ENCODE peak calls at places on chromosome 14, in ten cellular contexts. One of them, this sample, is unnamed.

GRCh38 chr14:23829736-23830474 is 123.7 kb upstream of the DHRS4 start:
- DNase-seq in neural progenitor cell: no peak
- DNase-seq in Calu3: peak; percentile 63
- DNase-seq in aorta: peak; percentile 59
- DNase-seq in caudate nucleus: no peak
- DNase-seq in LoVo: peak; percentile 96
- DNase-seq in ecto neural progenitor cell: no peak
- DNase-seq in HFF-Myc: peak; percentile 89
- DNase-seq in GM19239: no peak
- DNase-seq in BE2C: no peak
- DNase-seq in this sample: no peak

GRCh38 chr14:52067873-52068740 is 752 bp downstream of the NID2 start:
- DNase-seq in BE2C: peak; percentile 42
- DNase-seq in LoVo: no peak
- DNase-seq in HFF-Myc: no peak
- DNase-seq in aorta: peak; percentile 53
- DNase-seq in GM19239: peak; percentile 12
- DNase-seq in Calu3: peak; percentile 14
- DNase-seq in neural progenitor cell: peak; percentile 65
- DNase-seq in caudate nucleus: no peak
- DNase-seq in ecto neural progenitor cell: peak; percentile 72
- DNase-seq in this sample: peak; percentile 10

GRCh38 chr14:74612346-74613021 is 447 bp upstream of the LTBP2 start:
- DNase-seq in Calu3: peak; percentile 93
- DNase-seq in GM19239: peak; percentile 71
- DNase-seq in HFF-Myc: no peak
- DNase-seq in BE2C: peak; percentile 88
- DNase-seq in caudate nucleus: peak; percentile 31
- DNase-seq in aorta: peak; percentile 89
- DNase-seq in ecto neural progenitor cell: peak; percentile 88
- DNase-seq in LoVo: peak; percentile 87
- DNase-seq in neural progenitor cell: peak; percentile 93
- DNase-seq in this sample: peak; percentile 63

GRCh38 chr14:104429291-104429861 is 150.2 kb upstream of the C14orf180 start:
- DNase-seq in neural progenitor cell: no peak
- DNase-seq in GM19239: no peak
- DNase-seq in HFF-Myc: no peak
- DNase-seq in aorta: no peak
- DNase-seq in ecto neural progenitor cell: peak; percentile 45
- DNase-seq in BE2C: peak; percentile 22
- DNase-seq in LoVo: no peak
- DNase-seq in caudate nucleus: no peak
- DNase-seq in Calu3: no peak
- DNase-seq in this sample: no peak

GRCh38 chr14:86639146-86639545 is 1109.2 kb downstream of the FLRT2 start:
- DNase-seq in neural progenitor cell: no peak
- DNase-seq in GM19239: no peak
- DNase-seq in HFF-Myc: no peak
- DNase-seq in caudate nucleus: no peak
- DNase-seq in aorta: no peak
- DNase-seq in Calu3: no peak
- DNase-seq in LoVo: no peak
- DNase-seq in BE2C: no peak
- DNase-seq in ecto neural progenitor cell: no peak
- DNase-seq in this sample: no peak

GRCh38 chr14:106879241-106879640 is 1352.9 kb downstream of the TMEM121 start:
- DNase-seq in ecto neural progenitor cell: no peak
- DNase-seq in neural progenitor cell: no peak
- DNase-seq in HFF-Myc: no peak
- DNase-seq in aorta: peak; percentile 53
- DNase-seq in caudate nucleus: no peak
- DNase-seq in LoVo: peak; percentile 56
- DNase-seq in Calu3: peak; percentile 88
- DNase-seq in BE2C: peak; percentile 68
- DNase-seq in GM19239: no peak
- DNase-seq in this sample: no peak

GRCh38 chr14:37869633-37870032 is 274.2 kb downstream of the TTC6 start:
- DNase-seq in aorta: no peak
- DNase-seq in GM19239: no peak
- DNase-seq in HFF-Myc: no peak
- DNase-seq in ecto neural progenitor cell: no peak
- DNase-seq in caudate nucleus: no peak
- DNase-seq in LoVo: no peak
- DNase-seq in BE2C: no peak
- DNase-seq in Calu3: no peak
- DNase-seq in neural progenitor cell: no peak
- DNase-seq in this sample: no peak

GRCh38 chr14:76564471-76565119 is 188.7 kb downstream of the ESRRB start:
- DNase-seq in Calu3: no peak
- DNase-seq in BE2C: peak; percentile 35
- DNase-seq in LoVo: no peak
- DNase-seq in neural progenitor cell: peak; percentile 20
- DNase-seq in HFF-Myc: no peak
- DNase-seq in ecto neural progenitor cell: no peak
- DNase-seq in caudate nucleus: no peak
- DNase-seq in aorta: no peak
- DNase-seq in GM19239: no peak
- DNase-seq in this sample: no peak

GRCh38 chr14:51644215-51644969 is 7.3 kb upstream of the FRMD6 start:
- DNase-seq in Calu3: no peak
- DNase-seq in aorta: no peak
- DNase-seq in caudate nucleus: no peak
- DNase-seq in HFF-Myc: no peak
- DNase-seq in GM19239: no peak
- DNase-seq in neural progenitor cell: no peak
- DNase-seq in BE2C: no peak
- DNase-seq in LoVo: no peak
- DNase-seq in ecto neural progenitor cell: no peak
- DNase-seq in this sample: no peak

GRCh38 chr14:93989939-93990338 is 7.2 kb upstream of the CCDC197 start:
- DNase-seq in neural progenitor cell: no peak
- DNase-seq in Calu3: no peak
- DNase-seq in HFF-Myc: no peak
- DNase-seq in GM19239: no peak
- DNase-seq in aorta: no peak
- DNase-seq in ecto neural progenitor cell: no peak
- DNase-seq in BE2C: no peak
- DNase-seq in LoVo: no peak
- DNase-seq in caudate nucleus: no peak
- DNase-seq in this sample: no peak

GRCh38 chr14:95514131-95515079 is 2.0 kb downstream of the SYNE3 start:
- DNase-seq in LoVo: no peak
- DNase-seq in aorta: peak; percentile 46
- DNase-seq in HFF-Myc: no peak
- DNase-seq in Calu3: no peak
- DNase-seq in neural progenitor cell: no peak
- DNase-seq in GM19239: no peak
- DNase-seq in BE2C: no peak
- DNase-seq in ecto neural progenitor cell: no peak
- DNase-seq in caudate nucleus: no peak
- DNase-seq in this sample: no peak

GRCh38 chr14:23548351-23549318 is 2.9 kb downstream of the ZFHX2 start:
- DNase-seq in BE2C: no peak
- DNase-seq in Calu3: no peak
- DNase-seq in neural progenitor cell: peak; percentile 37
- DNase-seq in caudate nucleus: no peak
- DNase-seq in aorta: no peak
- DNase-seq in LoVo: no peak
- DNase-seq in ecto neural progenitor cell: no peak
- DNase-seq in HFF-Myc: no peak
- DNase-seq in GM19239: no peak
- DNase-seq in this sample: no peak

GRCh38 chr14:93006484-93007128 is 83.7 kb downstream of the CHGA start:
- DNase-seq in neural progenitor cell: no peak
- DNase-seq in aorta: no peak
- DNase-seq in Calu3: no peak
- DNase-seq in LoVo: peak; percentile 42
- DNase-seq in caudate nucleus: no peak
- DNase-seq in HFF-Myc: no peak
- DNase-seq in GM19239: no peak
- DNase-seq in BE2C: no peak
- DNase-seq in ecto neural progenitor cell: no peak
- DNase-seq in this sample: no peak

GRCh38 chr14:62687818-62688217 is 357.4 kb downstream of the KCNH5 start:
- DNase-seq in Calu3: no peak
- DNase-seq in aorta: no peak
- DNase-seq in neural progenitor cell: no peak
- DNase-seq in GM19239: no peak
- DNase-seq in ecto neural progenitor cell: no peak
- DNase-seq in caudate nucleus: no peak
- DNase-seq in HFF-Myc: no peak
- DNase-seq in BE2C: no peak
- DNase-seq in LoVo: no peak
- DNase-seq in this sample: no peak

GRCh38 chr14:104640681-104641080 is 36.1 kb upstream of the TMEM179 start:
- DNase-seq in ecto neural progenitor cell: no peak
- DNase-seq in BE2C: no peak
- DNase-seq in GM19239: no peak
- DNase-seq in LoVo: no peak
- DNase-seq in aorta: no peak
- DNase-seq in caudate nucleus: no peak
- DNase-seq in Calu3: no peak
- DNase-seq in neural progenitor cell: no peak
- DNase-seq in HFF-Myc: no peak
- DNase-seq in this sample: no peak

GRCh38 chr14:58712357-58712756 is 74.6 kb downstream of the DACT1 start:
- DNase-seq in caudate nucleus: no peak
- DNase-seq in BE2C: peak; percentile 71
- DNase-seq in ecto neural progenitor cell: no peak
- DNase-seq in Calu3: no peak
- DNase-seq in aorta: no peak
- DNase-seq in GM19239: no peak
- DNase-seq in LoVo: no peak
- DNase-seq in HFF-Myc: no peak
- DNase-seq in neural progenitor cell: no peak
- DNase-seq in this sample: no peak

GRCh38 chr14:41350476-41350875 is 256.2 kb upstream of the LRFN5 start:
- DNase-seq in aorta: no peak
- DNase-seq in LoVo: no peak
- DNase-seq in neural progenitor cell: no peak
- DNase-seq in Calu3: no peak
- DNase-seq in GM19239: no peak
- DNase-seq in ecto neural progenitor cell: no peak
- DNase-seq in caudate nucleus: no peak
- DNase-seq in HFF-Myc: no peak
- DNase-seq in BE2C: no peak
- DNase-seq in this sample: no peak

GRCh38 chr14:38553586-38553985 is 297.7 kb upstream of the CLEC14A start:
- DNase-seq in ecto neural progenitor cell: no peak
- DNase-seq in caudate nucleus: no peak
- DNase-seq in aorta: no peak
- DNase-seq in GM19239: no peak
- DNase-seq in HFF-Myc: peak; percentile 17
- DNase-seq in LoVo: no peak
- DNase-seq in Calu3: no peak
- DNase-seq in neural progenitor cell: no peak
- DNase-seq in BE2C: no peak
- DNase-seq in this sample: no peak

GRCh38 chr14:86015916-86016315 is 486.0 kb downstream of the FLRT2 start:
- DNase-seq in aorta: no peak
- DNase-seq in Calu3: no peak
- DNase-seq in HFF-Myc: no peak
- DNase-seq in ecto neural progenitor cell: no peak
- DNase-seq in caudate nucleus: no peak
- DNase-seq in LoVo: no peak
- DNase-seq in neural progenitor cell: no peak
- DNase-seq in GM19239: no peak
- DNase-seq in BE2C: no peak
- DNase-seq in this sample: no peak

GRCh38 chr14:105221598-105222178 is 26.6 kb upstream of the BTBD6 start:
- DNase-seq in BE2C: no peak
- DNase-seq in aorta: no peak
- DNase-seq in HFF-Myc: no peak
- DNase-seq in caudate nucleus: no peak
- DNase-seq in Calu3: no peak
- DNase-seq in neural progenitor cell: no peak
- DNase-seq in LoVo: no peak
- DNase-seq in ecto neural progenitor cell: no peak
- DNase-seq in GM19239: no peak
- DNase-seq in this sample: no peak

GRCh38 chr14:71228711-71229110 is 321.5 kb downstream of the PCNX1 start:
- DNase-seq in HFF-Myc: no peak
- DNase-seq in ecto neural progenitor cell: no peak
- DNase-seq in LoVo: no peak
- DNase-seq in caudate nucleus: no peak
- DNase-seq in aorta: no peak
- DNase-seq in GM19239: no peak
- DNase-seq in BE2C: no peak
- DNase-seq in Calu3: peak; percentile 57
- DNase-seq in neural progenitor cell: no peak
- DNase-seq in this sample: no peak

GRCh38 chr14:52190532-52190931 is 77.0 kb upstream of the PTGDR start:
- DNase-seq in ecto neural progenitor cell: no peak
- DNase-seq in HFF-Myc: no peak
- DNase-seq in BE2C: no peak
- DNase-seq in neural progenitor cell: no peak
- DNase-seq in caudate nucleus: no peak
- DNase-seq in GM19239: no peak
- DNase-seq in Calu3: no peak
- DNase-seq in LoVo: no peak
- DNase-seq in aorta: no peak
- DNase-seq in this sample: no peak

GRCh38 chr14:54772451-54772881 is 130.2 kb downstream of the GCH1 start:
- DNase-seq in ecto neural progenitor cell: no peak
- DNase-seq in BE2C: no peak
- DNase-seq in LoVo: no peak
- DNase-seq in neural progenitor cell: no peak
- DNase-seq in HFF-Myc: no peak
- DNase-seq in Calu3: no peak
- DNase-seq in GM19239: no peak
- DNase-seq in caudate nucleus: no peak
- DNase-seq in aorta: no peak
- DNase-seq in this sample: no peak

GRCh38 chr14:20332946-20333782 is at the start of gene CCNB1IP1:
- DNase-seq in BE2C: peak; percentile 64
- DNase-seq in LoVo: peak; percentile 83
- DNase-seq in HFF-Myc: peak; percentile 89
- DNase-seq in neural progenitor cell: peak; percentile 83
- DNase-seq in aorta: peak; percentile 56
- DNase-seq in ecto neural progenitor cell: peak; percentile 62
- DNase-seq in GM19239: peak; percentile 62
- DNase-seq in Calu3: peak; percentile 56
- DNase-seq in caudate nucleus: peak; percentile 4
- DNase-seq in this sample: peak; percentile 80

GRCh38 chr14:88168498-88169165 is 154.4 kb downstream of the KCNK10 start:
- DNase-seq in aorta: no peak
- DNase-seq in neural progenitor cell: peak; percentile 36
- DNase-seq in GM19239: peak; percentile 27
- DNase-seq in LoVo: peak; percentile 29
- DNase-seq in BE2C: peak; percentile 34
- DNase-seq in ecto neural progenitor cell: no peak
- DNase-seq in Calu3: peak; percentile 35
- DNase-seq in caudate nucleus: no peak
- DNase-seq in HFF-Myc: peak; percentile 21
- DNase-seq in this sample: no peak

GRCh38 chr14:35878272-35879140 is 52.4 kb downstream of the BRMS1L start:
- DNase-seq in LoVo: peak; percentile 76
- DNase-seq in HFF-Myc: peak; percentile 93
- DNase-seq in neural progenitor cell: no peak
- DNase-seq in aorta: peak; percentile 56
- DNase-seq in GM19239: no peak
- DNase-seq in Calu3: peak; percentile 27
- DNase-seq in ecto neural progenitor cell: no peak
- DNase-seq in BE2C: peak; percentile 15
- DNase-seq in caudate nucleus: no peak
- DNase-seq in this sample: no peak

GRCh38 chr14:22830329-22831010 is 783 bp downstream of the MRPL52 start:
- DNase-seq in Calu3: no peak
- DNase-seq in BE2C: no peak
- DNase-seq in aorta: no peak
- DNase-seq in caudate nucleus: no peak
- DNase-seq in LoVo: no peak
- DNase-seq in ecto neural progenitor cell: no peak
- DNase-seq in GM19239: no peak
- DNase-seq in neural progenitor cell: no peak
- DNase-seq in HFF-Myc: no peak
- DNase-seq in this sample: no peak

GRCh38 chr14:28766505-28767238 is at the start of gene FOXG1:
- DNase-seq in aorta: no peak
- DNase-seq in BE2C: no peak
- DNase-seq in Calu3: no peak
- DNase-seq in HFF-Myc: no peak
- DNase-seq in GM19239: no peak
- DNase-seq in neural progenitor cell: peak; percentile 86
- DNase-seq in caudate nucleus: peak; percentile 65
- DNase-seq in LoVo: no peak
- DNase-seq in ecto neural progenitor cell: peak; percentile 79
- DNase-seq in this sample: peak; percentile 52